ENCODE peak calls at places on chromosomes 7 and 10, in five cellular contexts. W is H7, D is right cardiac atrium, E is mesendoderm, M is uterus. Z is an unnamed sample.
A peak's percentile ranks its signal among the peaks of the same experiment; 100 is the strongest.

GRCh38 chr10:129761166-129761565 is 202.9 kb downstream of the EBF3 start:
- DNase-seq in M (peak; percentile 3), D (peak; percentile 15), W (no peak), E (no peak), Z (peak; percentile 7)

GRCh38 chr7:115230882-115231508 is 309.1 kb downstream of the MDFIC start:
- DNase-seq in D (no peak), E (peak; percentile 88), M (no peak), W (no peak), Z (no peak)

GRCh38 chr10:7445474-7446135 is 34.8 kb upstream of the SFMBT2 start:
- DNase-seq in E (no peak), M (no peak), D (no peak), W (no peak), Z (no peak)

GRCh38 chr10:9814285-9814866 is 1203.3 kb upstream of the CELF2 start:
- DNase-seq in D (no peak), W (no peak), E (peak; percentile 20), M (no peak), Z (no peak)

GRCh38 chr7:147405621-147406020 is 1184.9 kb upstream of the C7orf33 start:
- DNase-seq in W (no peak), E (no peak), D (no peak), M (no peak), Z (no peak)

GRCh38 chr10:57964371-57964770 is 303.3 kb downstream of the IPMK start:
- DNase-seq in D (peak; percentile 49), M (no peak), E (no peak), W (no peak), Z (peak; percentile 81)

GRCh38 chr10:23314835-23315239 is 29.8 kb downstream of the C10orf67 start:
- DNase-seq in D (no peak), W (peak; percentile 46), M (peak; percentile 47), E (peak; percentile 62), Z (peak; percentile 38)

GRCh38 chr10:97428572-97428981 is 2.6 kb downstream of the PGAM1 start:
- DNase-seq in E (no peak), W (peak; percentile 34), M (no peak), D (no peak), Z (no peak)

GRCh38 chr10:88297103-88297502 is 286.0 kb downstream of the RNLS start:
- DNase-seq in E (peak; percentile 26), D (no peak), W (no peak), M (no peak), Z (no peak)

GRCh38 chr7:138876326-138876725 is 78.3 kb upstream of the ATP6V0A4 start:
- DNase-seq in E (no peak), M (no peak), D (no peak), W (no peak), Z (no peak)

GRCh38 chr7:47458057-47458456 is 123.9 kb downstream of the TNS3 start:
- DNase-seq in W (no peak), M (peak; percentile 72), D (peak; percentile 77), E (no peak), Z (peak; percentile 85)

GRCh38 chr10:7541137-7542087 is 125.4 kb downstream of the ITIH5 start:
- DNase-seq in W (peak; percentile 60), D (peak; percentile 87), M (peak; percentile 34), E (peak; percentile 96), Z (peak; percentile 76)

GRCh38 chr7:52355059-52355458 is 680.4 kb upstream of the POM121L12 start:
- DNase-seq in E (peak; percentile 43), W (peak; percentile 37), M (no peak), D (no peak), Z (no peak)

GRCh38 chr7:75033064-75033463 is 40.5 kb downstream of the RCC1L start:
- DNase-seq in M (no peak), E (peak; percentile 71), W (peak; percentile 91), D (no peak), Z (no peak)

GRCh38 chr7:140314571-140315480 is 83.5 kb downstream of the SLC37A3 start:
- DNase-seq in M (no peak), E (no peak), D (no peak), W (no peak), Z (no peak)

GRCh38 chr7:2863461-2864066 is 19.5 kb upstream of the GNA12 start:
- DNase-seq in M (peak; percentile 85), W (peak; percentile 49), E (peak; percentile 94), D (peak; percentile 92), Z (peak; percentile 89)

GRCh38 chr7:84202855-84203254 is 8.3 kb upstream of the SEMA3A start:
- DNase-seq in W (no peak), E (peak; percentile 37), M (no peak), D (no peak), Z (no peak)

GRCh38 chr10:99965700-99966099 is 44.0 kb downstream of the DNMBP start:
- DNase-seq in M (no peak), D (no peak), W (no peak), E (no peak), Z (no peak)

GRCh38 chr7:21300692-21301091 is 127.2 kb upstream of the SP4 start:
- DNase-seq in M (no peak), D (no peak), E (peak; percentile 22), W (peak; percentile 2), Z (no peak)

GRCh38 chr10:29386347-29386999 is 97.6 kb downstream of the LYZL1 start:
- DNase-seq in W (peak; percentile 41), E (peak; percentile 60), D (no peak), M (no peak), Z (no peak)

GRCh38 chr10:97371696-97372095 is 29.4 kb downstream of the RRP12 start:
- DNase-seq in W (no peak), D (no peak), M (no peak), E (no peak), Z (no peak)

GRCh38 chr10:71623098-71623985 is 96.2 kb downstream of the C10orf105 start:
- DNase-seq in W (peak; percentile 78), E (peak; percentile 68), D (no peak), M (peak; percentile 38), Z (no peak)

GRCh38 chr7:8133955-8134733 is 127.8 kb downstream of the ICA1 start:
- DNase-seq in D (no peak), E (no peak), W (no peak), M (no peak), Z (no peak)

GRCh38 chr7:91940171-91940570 is 491 bp upstream of the AKAP9 start:
- DNase-seq in D (peak; percentile 57), M (peak; percentile 38), W (peak; percentile 38), E (peak; percentile 72), Z (peak; percentile 31)

GRCh38 chr7:105589221-105590077 is 8.2 kb upstream of the EFCAB10 start:
- DNase-seq in W (peak; percentile 77), M (peak; percentile 27), E (peak; percentile 83), D (peak; percentile 68), Z (no peak)

GRCh38 chr7:7820939-7821338 is 102.5 kb upstream of the RPA3 start:
- DNase-seq in M (no peak), W (no peak), D (no peak), E (peak; percentile 26), Z (no peak)

GRCh38 chr7:115128163-115128562 is 206.3 kb downstream of the MDFIC start:
- DNase-seq in M (no peak), D (no peak), W (no peak), E (no peak), Z (no peak)

GRCh38 chr10:46525824-46526681 is 30.4 kb downstream of the GPRIN2 start:
- DNase-seq in D (no peak), M (peak; percentile 3), E (peak; percentile 49), W (no peak), Z (no peak)

GRCh38 chr7:29156798-29157461 is 10.6 kb upstream of the CPVL start:
- DNase-seq in E (peak; percentile 29), W (peak; percentile 16), M (no peak), D (no peak), Z (no peak)

GRCh38 chr10:14653271-14654161 is 121.2 kb downstream of the FAM107B start:
- DNase-seq in W (peak; percentile 54), E (peak; percentile 93), M (peak; percentile 43), D (peak; percentile 52), Z (no peak)

GRCh38 chr7:12963435-12963834 is 276.0 kb downstream of the ARL4A start:
- DNase-seq in M (no peak), D (no peak), W (no peak), E (no peak), Z (no peak)

GRCh38 chr10:88157981-88158465 is 294.6 kb downstream of the PTEN start:
- DNase-seq in E (no peak), W (no peak), M (peak; percentile 61), D (no peak), Z (no peak)

GRCh38 chr7:14305233-14305866 is 315.9 kb upstream of the ETV1 start:
- DNase-seq in W (no peak), E (no peak), M (no peak), D (peak; percentile 24), Z (no peak)

GRCh38 chr7:11317766-11318165 is 344.1 kb downstream of the PHF14 start:
- DNase-seq in M (no peak), D (no peak), W (no peak), E (no peak), Z (no peak)

GRCh38 chr10:119118231-119118630 is 14.3 kb downstream of the DENND10 start:
- DNase-seq in M (no peak), D (no peak), E (no peak), W (no peak), Z (no peak)
- H3K4me3 ChIP-seq in M (no peak overlapping the region), D (no peak overlapping the region), E (no peak overlapping the region), W (no peak overlapping the region), Z (no peak overlapping the region)

GRCh38 chr7:142759433-142759832 is 10.2 kb downstream of the PRSS1 start:
- DNase-seq in M (no peak), E (no peak), D (no peak), W (no peak), Z (no peak)

GRCh38 chr7:142754681-142755575 is 5.7 kb downstream of the PRSS1 start:
- DNase-seq in D (no peak), E (no peak), W (no peak), M (no peak), Z (no peak)

GRCh38 chr7:142760071-142760642 is 10.6 kb upstream of the PRSS2 start:
- DNase-seq in M (no peak), W (no peak), D (no peak), E (peak; percentile 78), Z (no peak)
- H3K27me3 ChIP-seq in M (no peaks in the 10 kb centered on the region), W (no peaks in the 10 kb centered on the region), D (no peaks in the 10 kb centered on the region), E (no peaks in the 10 kb centered on the region), Z (no peaks in the 10 kb centered on the region)

DNA sequence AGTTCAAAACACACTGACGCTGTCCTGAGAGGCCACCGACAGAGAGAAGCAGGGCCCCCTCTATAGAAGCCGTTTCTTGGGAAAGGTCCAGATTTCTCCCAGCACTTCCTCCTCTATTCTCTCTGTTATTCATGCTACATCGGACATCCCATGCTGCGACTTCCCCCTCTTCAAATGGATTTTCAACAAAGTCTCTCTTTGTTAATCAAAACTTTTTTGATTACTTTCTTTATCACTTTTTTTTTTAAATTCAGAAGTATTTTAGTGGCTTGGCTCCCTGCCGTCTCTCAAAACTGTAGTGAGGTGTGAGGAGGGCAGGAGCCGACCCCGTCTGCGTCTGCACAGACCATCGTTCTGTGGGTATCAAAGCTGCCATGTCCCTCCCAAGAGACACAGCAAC is 298.9 kb upstream of the PITRM1 start:
- DNase-seq in D (no peak), E (no peak), W (peak; percentile 60), M (no peak), Z (no peak)
- H3K4me3 ChIP-seq in D (no peak overlapping the region), E (no peak overlapping the region), W (no peak overlapping the region), M (no peak overlapping the region), Z (no peak overlapping the region)

GRCh38 chr7:79096361-79096805 is 357.1 kb downstream of the MAGI2 start:
- DNase-seq in E (no peak), D (no peak), M (no peak), W (no peak), Z (no peak)
- H3K27me3 ChIP-seq in E (no peaks in the 10 kb centered on the region), D (no peaks in the 10 kb centered on the region), M (no peaks in the 10 kb centered on the region), W (no peaks in the 10 kb centered on the region), Z (no peaks in the 10 kb centered on the region)

GRCh38 chr7:143882020-143882610 is 19.9 kb downstream of the TCAF1 start:
- DNase-seq in W (peak; percentile 61), D (peak; percentile 88), M (peak; percentile 81), E (peak; percentile 86), Z (peak; percentile 73)
- H3K4me3 ChIP-seq in W (peak overlapping the region; percentile 56), D (peak overlapping the region; percentile 76), M (peak overlapping the region; percentile 68), E (peak overlapping the region; percentile 59), Z (peak overlapping the region; percentile 62)

Z was measured in heart left ventricle.